ENCODE peak calls at places on chromosomes 3 and 15, in eight cellular contexts. One of them, this sample, is unnamed.

GRCh38 chr3:138879541-138880380 is 45.0 kb upstream of the PIK3CB start:
- DNase-seq in AG04450: no peak
- DNase-seq in HL-60: no peak
- DNase-seq in OCI-LY7: no peak
- DNase-seq in mammary epithelial cell: no peak
- DNase-seq in thoracic aorta: no peak
- DNase-seq in uterus: no peak
- DNase-seq in thyroid gland: no peak
- DNase-seq in this sample: no peak

GRCh38 chr15:50210462-50211264 is 28.7 kb downstream of the SLC27A2 start:
- DNase-seq in AG04450: no peak
- DNase-seq in HL-60: no peak
- DNase-seq in OCI-LY7: no peak
- DNase-seq in mammary epithelial cell: peak
- DNase-seq in thoracic aorta: no peak
- DNase-seq in uterus: no peak
- DNase-seq in thyroid gland: peak
- DNase-seq in this sample: no peak

GRCh38 chr15:52136471-52136993 is 24.0 kb upstream of the BCL2L10 start:
- DNase-seq in AG04450: no peak
- DNase-seq in HL-60: no peak
- DNase-seq in OCI-LY7: no peak
- DNase-seq in mammary epithelial cell: no peak
- DNase-seq in thoracic aorta: no peak
- DNase-seq in uterus: no peak
- DNase-seq in thyroid gland: no peak
- DNase-seq in this sample: no peak

GRCh38 chr15:88312941-88313579 is 56.5 kb upstream of the NTRK3 start:
- DNase-seq in AG04450: no peak
- DNase-seq in HL-60: no peak
- DNase-seq in OCI-LY7: no peak
- DNase-seq in mammary epithelial cell: no peak
- DNase-seq in thoracic aorta: no peak
- DNase-seq in uterus: no peak
- DNase-seq in thyroid gland: no peak
- DNase-seq in this sample: no peak

GRCh38 chr3:114380233-114380645 is 86.4 kb downstream of the TIGIT start:
- DNase-seq in AG04450: peak
- DNase-seq in HL-60: no peak
- DNase-seq in OCI-LY7: no peak
- DNase-seq in mammary epithelial cell: peak
- DNase-seq in thoracic aorta: no peak
- DNase-seq in uterus: peak
- DNase-seq in thyroid gland: peak
- DNase-seq in this sample: no peak

GRCh38 chr3:37905987-37906674 is 44.5 kb downstream of the CTDSPL start:
- DNase-seq in AG04450: no peak
- DNase-seq in HL-60: no peak
- DNase-seq in OCI-LY7: peak
- DNase-seq in mammary epithelial cell: no peak
- DNase-seq in thoracic aorta: no peak
- DNase-seq in uterus: no peak
- DNase-seq in thyroid gland: no peak
- DNase-seq in this sample: no peak

GRCh38 chr3:120396469-120396868 is 47.3 kb upstream of the LRRC58 start:
- DNase-seq in AG04450: no peak
- DNase-seq in HL-60: no peak
- DNase-seq in OCI-LY7: no peak
- DNase-seq in mammary epithelial cell: no peak
- DNase-seq in thoracic aorta: no peak
- DNase-seq in uterus: no peak
- DNase-seq in thyroid gland: no peak
- DNase-seq in this sample: no peak

GRCh38 chr15:72203507-72203837 is 5.9 kb upstream of the GRAMD2A start:
- DNase-seq in AG04450: peak
- DNase-seq in HL-60: no peak
- DNase-seq in OCI-LY7: no peak
- DNase-seq in mammary epithelial cell: peak
- DNase-seq in thoracic aorta: peak
- DNase-seq in uterus: peak
- DNase-seq in thyroid gland: peak
- DNase-seq in this sample: peak

GRCh38 chr15:51267714-51268105 is 70.7 kb downstream of the CYP19A1 start:
- DNase-seq in AG04450: no peak
- DNase-seq in HL-60: peak
- DNase-seq in OCI-LY7: no peak
- DNase-seq in mammary epithelial cell: no peak
- DNase-seq in thoracic aorta: no peak
- DNase-seq in uterus: no peak
- DNase-seq in thyroid gland: peak
- DNase-seq in this sample: peak

GRCh38 chr3:169658311-169658931 is 5.1 kb downstream of the MECOM start:
- DNase-seq in AG04450: no peak
- DNase-seq in HL-60: no peak
- DNase-seq in OCI-LY7: no peak
- DNase-seq in mammary epithelial cell: no peak
- DNase-seq in thoracic aorta: peak
- DNase-seq in uterus: no peak
- DNase-seq in thyroid gland: no peak
- DNase-seq in this sample: no peak

GRCh38 chr3:59262076-59262498 is 212.3 kb upstream of the CFAP20DC start:
- DNase-seq in AG04450: no peak
- DNase-seq in HL-60: no peak
- DNase-seq in OCI-LY7: peak
- DNase-seq in mammary epithelial cell: no peak
- DNase-seq in thoracic aorta: no peak
- DNase-seq in uterus: no peak
- DNase-seq in thyroid gland: no peak
- DNase-seq in this sample: no peak

GRCh38 chr3:72310028-72310987 is 525.4 kb upstream of the PROK2 start:
- DNase-seq in AG04450: peak
- DNase-seq in HL-60: peak
- DNase-seq in OCI-LY7: peak
- DNase-seq in mammary epithelial cell: no peak
- DNase-seq in thoracic aorta: no peak
- DNase-seq in uterus: no peak
- DNase-seq in thyroid gland: peak
- DNase-seq in this sample: no peak

GRCh38 chr3:116135462-116135861 is 309.8 kb downstream of the LSAMP start:
- DNase-seq in AG04450: no peak
- DNase-seq in HL-60: no peak
- DNase-seq in OCI-LY7: no peak
- DNase-seq in mammary epithelial cell: peak
- DNase-seq in thoracic aorta: no peak
- DNase-seq in uterus: peak
- DNase-seq in thyroid gland: no peak
- DNase-seq in this sample: no peak

GRCh38 chr15:52440414-52440813 is 88.3 kb downstream of the MYO5A start:
- DNase-seq in AG04450: no peak
- DNase-seq in HL-60: no peak
- DNase-seq in OCI-LY7: no peak
- DNase-seq in mammary epithelial cell: peak
- DNase-seq in thoracic aorta: no peak
- DNase-seq in uterus: no peak
- DNase-seq in thyroid gland: no peak
- DNase-seq in this sample: no peak

GRCh38 chr3:125150525-125151436 is 61.8 kb downstream of the SLC12A8 start:
- DNase-seq in AG04450: no peak
- DNase-seq in HL-60: peak
- DNase-seq in OCI-LY7: peak
- DNase-seq in mammary epithelial cell: no peak
- DNase-seq in thoracic aorta: no peak
- DNase-seq in uterus: no peak
- DNase-seq in thyroid gland: peak
- DNase-seq in this sample: peak

GRCh38 chr3:128072454-128073184 is 20.4 kb downstream of the SEC61A1 start:
- DNase-seq in AG04450: no peak
- DNase-seq in HL-60: no peak
- DNase-seq in OCI-LY7: no peak
- DNase-seq in mammary epithelial cell: no peak
- DNase-seq in thoracic aorta: no peak
- DNase-seq in uterus: no peak
- DNase-seq in thyroid gland: no peak
- DNase-seq in this sample: no peak

GRCh38 chr3:71652786-71653419 is 69.4 kb upstream of the FOXP1 start:
- DNase-seq in AG04450: peak
- DNase-seq in HL-60: peak
- DNase-seq in OCI-LY7: peak
- DNase-seq in mammary epithelial cell: peak
- DNase-seq in thoracic aorta: no peak
- DNase-seq in uterus: no peak
- DNase-seq in thyroid gland: peak
- DNase-seq in this sample: peak

GRCh38 chr3:46096781-46097180 is 69.5 kb upstream of the XCR1 start:
- DNase-seq in AG04450: no peak
- DNase-seq in HL-60: no peak
- DNase-seq in OCI-LY7: no peak
- DNase-seq in mammary epithelial cell: no peak
- DNase-seq in thoracic aorta: no peak
- DNase-seq in uterus: no peak
- DNase-seq in thyroid gland: no peak
- DNase-seq in this sample: no peak

GRCh38 chr15:75164625-75165024 is 37.1 kb upstream of the C15orf39 start:
- DNase-seq in AG04450: no peak
- DNase-seq in HL-60: no peak
- DNase-seq in OCI-LY7: no peak
- DNase-seq in mammary epithelial cell: no peak
- DNase-seq in thoracic aorta: no peak
- DNase-seq in uterus: no peak
- DNase-seq in thyroid gland: no peak
- DNase-seq in this sample: no peak
- H3K27ac ChIP-seq in AG04450: no peak
- H3K27ac ChIP-seq in HL-60: no peak
- H3K27ac ChIP-seq in OCI-LY7: no peak
- H3K27ac ChIP-seq in mammary epithelial cell: no peak
- H3K27ac ChIP-seq in thoracic aorta: no peak
- H3K27ac ChIP-seq in uterus: no peak
- H3K27ac ChIP-seq in thyroid gland: no peak
- H3K27ac ChIP-seq in this sample: no peak

DNA sequence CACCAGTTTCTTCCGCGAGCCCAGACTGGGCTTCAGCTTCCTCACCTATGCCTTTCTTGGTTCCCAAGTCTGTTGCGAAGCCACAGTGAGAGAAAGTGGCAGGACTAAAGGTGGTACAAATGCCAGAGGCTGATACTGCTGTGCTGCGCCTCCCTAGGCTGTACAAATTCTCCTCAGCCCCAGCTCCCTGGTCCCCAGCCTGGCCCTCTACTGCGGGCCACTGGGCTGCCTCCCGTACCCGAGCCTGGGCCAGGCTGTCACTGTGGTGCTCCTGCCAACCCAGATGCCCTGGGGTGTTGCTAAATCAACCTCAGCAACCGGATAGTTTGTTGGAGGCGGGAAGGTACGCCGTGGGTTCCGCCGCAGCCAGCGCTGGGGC is 352 bp upstream of the TEX264 start:
- DNase-seq in AG04450: no peak
- DNase-seq in HL-60: peak
- DNase-seq in OCI-LY7: no peak
- DNase-seq in mammary epithelial cell: no peak
- DNase-seq in thoracic aorta: no peak
- DNase-seq in uterus: no peak
- DNase-seq in thyroid gland: no peak
- DNase-seq in this sample: no peak
- H3K27ac ChIP-seq in AG04450: no peak
- H3K27ac ChIP-seq in HL-60: peak
- H3K27ac ChIP-seq in OCI-LY7: peak
- H3K27ac ChIP-seq in mammary epithelial cell: peak
- H3K27ac ChIP-seq in thoracic aorta: peak
- H3K27ac ChIP-seq in uterus: peak
- H3K27ac ChIP-seq in thyroid gland: peak
- H3K27ac ChIP-seq in this sample: peak

GRCh38 chr15:45112592-45113379 is 1.2 kb downstream of the DUOX2 start:
- DNase-seq in AG04450: no peak
- DNase-seq in HL-60: no peak
- DNase-seq in OCI-LY7: no peak
- DNase-seq in mammary epithelial cell: peak
- DNase-seq in thoracic aorta: no peak
- DNase-seq in uterus: no peak
- DNase-seq in thyroid gland: peak
- DNase-seq in this sample: no peak
- H3K27ac ChIP-seq in AG04450: no peak
- H3K27ac ChIP-seq in HL-60: no peak
- H3K27ac ChIP-seq in OCI-LY7: no peak
- H3K27ac ChIP-seq in mammary epithelial cell: no peak
- H3K27ac ChIP-seq in thoracic aorta: no peak
- H3K27ac ChIP-seq in uterus: no peak
- H3K27ac ChIP-seq in thyroid gland: peak
- H3K27ac ChIP-seq in this sample: no peak

GRCh38 chr3:147937891-147938290 is 528.7 kb downstream of the ZIC1 start:
- DNase-seq in AG04450: no peak
- DNase-seq in HL-60: no peak
- DNase-seq in OCI-LY7: no peak
- DNase-seq in mammary epithelial cell: no peak
- DNase-seq in thoracic aorta: no peak
- DNase-seq in uterus: no peak
- DNase-seq in thyroid gland: no peak
- DNase-seq in this sample: no peak

GRCh38 chr3:147937341-147937740 is 528.2 kb downstream of the ZIC1 start:
- DNase-seq in AG04450: no peak
- DNase-seq in HL-60: no peak
- DNase-seq in OCI-LY7: no peak
- DNase-seq in mammary epithelial cell: peak
- DNase-seq in thoracic aorta: no peak
- DNase-seq in uterus: no peak
- DNase-seq in thyroid gland: no peak
- DNase-seq in this sample: no peak

GRCh38 chr3:147940846-147941245 is 531.7 kb downstream of the ZIC1 start:
- DNase-seq in AG04450: no peak
- DNase-seq in HL-60: no peak
- DNase-seq in OCI-LY7: no peak
- DNase-seq in mammary epithelial cell: no peak
- DNase-seq in thoracic aorta: no peak
- DNase-seq in uterus: no peak
- DNase-seq in thyroid gland: no peak
- DNase-seq in this sample: no peak

GRCh38 chr3:147940400-147940799 is 531.2 kb downstream of the ZIC1 start:
- DNase-seq in AG04450: no peak
- DNase-seq in HL-60: no peak
- DNase-seq in OCI-LY7: no peak
- DNase-seq in mammary epithelial cell: no peak
- DNase-seq in thoracic aorta: no peak
- DNase-seq in uterus: no peak
- DNase-seq in thyroid gland: no peak
- DNase-seq in this sample: no peak

DNA sequence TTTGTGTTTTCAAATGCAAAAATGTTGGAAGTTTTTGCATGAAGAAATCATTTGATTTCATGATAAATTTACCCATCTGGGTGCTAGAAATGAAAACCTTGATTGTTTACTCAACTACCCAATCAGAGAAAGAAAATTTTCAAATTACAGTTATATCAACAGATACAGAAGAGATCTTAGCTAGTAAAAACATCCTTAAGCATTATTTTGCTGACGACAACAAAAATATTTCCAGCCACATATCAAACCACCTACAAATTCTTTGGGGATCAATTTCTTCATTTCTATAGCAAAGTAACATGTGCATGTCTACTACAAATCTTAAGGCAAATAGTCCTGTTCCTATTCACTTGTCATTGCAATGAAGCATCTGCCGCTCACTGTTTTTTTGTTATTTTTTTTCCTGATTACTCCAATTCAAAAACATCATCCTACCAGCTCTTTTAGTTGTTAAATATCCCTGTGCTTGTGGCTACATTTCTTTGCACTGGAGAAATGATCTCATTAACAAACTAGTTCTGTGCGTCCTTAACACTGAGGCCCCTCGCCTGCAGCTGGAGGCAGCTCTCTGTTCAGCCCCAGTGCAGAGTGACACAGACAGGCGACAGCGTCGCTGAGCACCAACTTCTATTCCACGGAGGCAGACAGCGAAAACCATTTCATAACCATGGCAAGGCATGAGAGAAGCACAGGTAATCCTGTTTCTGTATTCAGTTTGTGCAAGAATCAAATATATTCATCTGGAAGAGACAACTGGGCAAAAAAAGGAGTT is 530.4 kb downstream of the ZIC1 start:
- DNase-seq in AG04450: no peak
- DNase-seq in HL-60: no peak
- DNase-seq in OCI-LY7: no peak
- DNase-seq in mammary epithelial cell: no peak
- DNase-seq in thoracic aorta: no peak
- DNase-seq in uterus: no peak
- DNase-seq in thyroid gland: no peak
- DNase-seq in this sample: no peak
- H3K27ac ChIP-seq in AG04450: no peak
- H3K27ac ChIP-seq in HL-60: no peak
- H3K27ac ChIP-seq in OCI-LY7: no peak
- H3K27ac ChIP-seq in mammary epithelial cell: no peak
- H3K27ac ChIP-seq in thoracic aorta: no peak
- H3K27ac ChIP-seq in uterus: no peak
- H3K27ac ChIP-seq in thyroid gland: no peak
- H3K27ac ChIP-seq in this sample: no peak

This sample was measured in lower lobe of right lung.